ENCODE peak calls at places on chromosomes 5 and 9, in five cellular contexts. S, A, I, N and U are unnamed samples.

GRCh38 chr5:114857951-114858401 is 311.7 kb downstream of the TRIM36 start:
- DNase-seq in I (no peak), A (no peak), S (no peak), N (no peak), U (no peak)

GRCh38 chr5:151001436-151001835 is 19.0 kb upstream of the GPX3 start:
- DNase-seq in I (no peak), N (no peak), A (no peak), S (no peak), U (no peak)

GRCh38 chr9:19552693-19553092 is 143.9 kb downstream of the ACER2 start:
- DNase-seq in A (no peak), S (no peak), I (no peak), N (no peak), U (no peak)

GRCh38 chr5:42143361-42143760 is 218.3 kb downstream of the FBXO4 start:
- DNase-seq in N (no peak), S (no peak), A (no peak), I (no peak), U (no peak)

GRCh38 chr9:69981686-69982450 is 61.8 kb upstream of the MAMDC2 start:
- DNase-seq in N (no peak), A (no peak), I (no peak), S (peak), U (no peak)

GRCh38 chr5:56507348-56507930 is 274.3 kb upstream of the ANKRD55 start:
- DNase-seq in N (no peak), A (no peak), S (no peak), I (no peak), U (no peak)

GRCh38 chr9:125511780-125512179 is 195.2 kb downstream of the MAPKAP1 start:
- DNase-seq in S (peak), A (no peak), I (no peak), N (no peak), U (no peak)

GRCh38 chr9:123059472-123060220 is 26.2 kb downstream of the GPR21 start:
- DNase-seq in S (no peak), I (no peak), N (no peak), A (no peak), U (no peak)

GRCh38 chr5:170848033-170848432 is 13.8 kb upstream of the RANBP17 start:
- DNase-seq in I (no peak), N (no peak), A (no peak), S (peak), U (no peak)

GRCh38 chr5:178545156-178545555 is 45.0 kb downstream of the COL23A1 start:
- DNase-seq in N (no peak), S (no peak), I (no peak), A (no peak), U (no peak)

GRCh38 chr5:128632264-128632663 is 94.2 kb upstream of the FBN2 start:
- DNase-seq in A (no peak), I (no peak), N (no peak), S (peak), U (no peak)

GRCh38 chr9:95642189-95642588 is 125.4 kb upstream of the PTCH1 start:
- DNase-seq in A (no peak), S (no peak), I (no peak), N (no peak), U (no peak)

GRCh38 chr9:132849168-132849831 is 28.8 kb downstream of the AK8 start:
- DNase-seq in N (peak), I (no peak), A (no peak), S (peak), U (no peak)

GRCh38 chr5:169649486-169649885 is 12.4 kb downstream of the DOCK2 start:
- DNase-seq in N (no peak), A (no peak), I (no peak), S (no peak), U (no peak)

GRCh38 chr9:95927288-95928004 is 52.0 kb downstream of the ERCC6L2 start:
- DNase-seq in N (no peak), S (no peak), I (no peak), A (no peak), U (no peak)

DNA sequence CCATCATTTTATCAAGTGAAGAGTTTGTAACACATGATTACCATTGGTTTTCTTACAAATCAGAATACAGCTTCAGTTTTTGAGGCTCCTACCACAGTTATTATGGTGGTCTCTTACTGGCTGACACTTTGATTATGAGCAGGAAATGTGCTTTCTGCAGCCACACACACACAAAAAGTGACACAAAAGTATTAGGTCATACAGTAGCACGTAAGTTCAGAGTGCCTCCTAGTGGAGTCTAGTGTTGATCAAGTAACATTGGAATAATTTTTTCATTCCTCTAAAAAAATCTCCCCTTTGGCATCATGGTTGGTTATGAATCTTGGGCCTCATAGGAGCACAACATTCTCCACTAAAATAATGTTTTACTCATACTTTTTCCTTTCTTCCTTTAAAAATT is 37.6 kb downstream of the PAM start:
- DNase-seq in S (peak), A (no peak), N (no peak), I (no peak), U (no peak)
- TF ChIP-seq CTCF in S (peak), A (no peak), N (no peak), I (no peak), U (peak)

DNA sequence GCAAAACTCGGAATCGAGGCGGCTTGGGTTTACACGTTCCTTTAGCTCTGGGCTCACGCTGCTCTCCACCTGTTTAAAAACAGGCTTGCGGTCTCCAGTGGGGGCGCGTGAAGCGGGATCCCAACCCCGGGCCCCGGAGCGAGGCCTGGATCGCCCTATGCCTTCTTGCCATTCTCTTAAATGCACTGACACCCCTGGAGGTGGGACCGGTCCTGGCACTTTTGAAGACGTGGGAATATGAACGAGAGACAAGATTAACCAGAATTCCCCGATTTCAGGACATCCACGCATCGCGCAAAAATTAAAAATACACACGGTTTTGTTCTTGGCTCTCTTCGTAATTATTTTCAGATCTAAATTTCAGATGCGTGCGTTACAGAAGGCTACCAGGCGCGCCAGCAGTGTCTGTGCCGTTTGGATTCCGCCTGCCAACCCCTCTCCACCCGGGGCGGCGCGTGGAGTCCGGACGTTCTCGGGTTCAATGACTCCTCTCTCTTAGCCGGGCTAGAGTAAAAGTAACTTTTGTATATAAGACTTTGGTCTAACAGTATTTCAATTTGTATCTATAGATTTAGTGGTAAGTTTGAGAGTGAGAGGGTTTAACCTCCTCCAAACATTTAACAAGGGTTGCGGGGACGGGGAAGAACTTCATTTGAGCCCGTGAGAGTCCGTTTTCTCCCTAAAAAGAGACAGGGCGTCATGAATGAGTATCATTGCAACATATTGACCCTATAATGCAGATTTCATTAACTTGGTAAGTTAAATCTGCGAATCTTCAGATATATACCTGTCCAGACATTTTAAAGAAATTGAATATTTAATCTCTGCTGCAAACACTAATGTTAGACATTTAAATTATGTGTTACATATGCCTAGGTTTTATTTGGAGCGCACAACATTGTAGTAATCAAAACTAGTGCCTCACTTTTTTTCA is 3.8 kb downstream of the FOXD1 start:
- DNase-seq in A (no peak), N (no peak), I (no peak), S (no peak), U (no peak)
- TF ChIP-seq CTCF in A (no peak), N (no peak), I (no peak), S (no peak), U (no peak)

GRCh38 chr9:112659906-112660305 is 58.0 kb downstream of the INIP start:
- DNase-seq in N (no peak), I (no peak), S (no peak), A (no peak), U (no peak)

GRCh38 chr9:112669326-112669725 is 48.6 kb downstream of the INIP start:
- DNase-seq in A (no peak), N (no peak), S (no peak), I (no peak), U (no peak)

GRCh38 chr9:112664541-112664940 is 53.4 kb downstream of the INIP start:
- DNase-seq in S (no peak), N (no peak), I (no peak), A (no peak), U (no peak)

GRCh38 chr9:112663681-112664080 is 54.2 kb downstream of the INIP start:
- DNase-seq in N (no peak), S (no peak), I (no peak), A (no peak), U (no peak)

DNA sequence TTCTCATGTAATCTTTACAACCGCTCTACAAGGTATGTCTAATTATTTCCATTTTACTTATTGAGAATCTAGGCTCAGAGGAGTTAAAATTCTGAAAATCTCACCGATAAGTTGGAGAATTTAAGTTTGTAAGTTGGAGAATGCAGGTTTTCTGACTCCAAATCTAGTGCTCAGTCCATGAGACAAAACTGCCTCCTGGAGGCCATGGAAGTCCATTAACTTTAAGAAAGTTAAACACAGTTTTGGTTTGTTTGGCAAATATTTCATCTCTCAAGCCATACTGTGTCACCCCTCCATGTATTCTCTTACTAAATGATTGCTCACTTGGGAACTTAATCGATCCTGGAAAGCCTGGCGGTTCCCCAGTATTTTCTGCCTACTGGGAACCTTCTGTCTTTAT is 52.6 kb downstream of the INIP start:
- DNase-seq in N (no peak), I (no peak), A (no peak), S (peak), U (no peak)
- TF ChIP-seq CTCF in N (no peak), I (no peak), A (no peak), S (peak), U (peak)

DNA sequence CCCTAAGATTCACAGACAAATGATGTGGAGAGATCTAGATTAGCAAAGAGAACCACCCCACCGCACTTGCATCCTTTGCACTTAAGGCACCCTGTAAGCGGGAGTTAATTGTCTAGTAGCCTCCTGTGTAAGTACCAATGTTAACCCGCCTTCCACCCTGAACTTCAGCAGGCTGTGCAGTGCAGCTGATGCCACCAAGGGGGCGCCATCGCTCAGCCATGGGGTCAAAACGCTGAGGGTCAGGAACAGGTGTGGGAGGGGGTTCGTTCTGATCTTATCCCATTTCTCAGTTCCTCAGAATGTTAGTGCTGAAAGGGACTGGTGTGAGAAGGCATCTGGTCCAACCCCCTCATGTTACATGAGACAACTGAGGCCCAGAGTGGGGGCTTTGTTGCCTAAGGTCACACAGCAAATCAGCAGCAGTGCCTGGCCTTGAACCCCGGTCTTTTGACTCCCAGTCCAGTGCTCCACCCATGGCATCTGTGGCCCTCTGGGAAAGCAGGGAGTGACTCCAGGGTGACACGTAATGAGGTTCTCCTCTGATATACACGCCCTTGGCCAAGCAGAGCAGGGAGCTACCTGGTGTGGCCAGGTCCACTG is 57.3 kb downstream of the CYFIP2 start:
- DNase-seq in N (no peak), S (no peak), A (no peak), I (no peak), U (no peak)
- TF ChIP-seq CTCF in N (no peak), S (no peak), A (no peak), I (no peak), U (no peak)

GRCh38 chr5:35436441-35437057 is 181.1 kb upstream of the SPEF2 start:
- DNase-seq in I (no peak), N (no peak), S (peak), A (no peak), U (no peak)
- TF ChIP-seq CTCF in I (peak), N (no peak), S (peak), A (peak), U (peak)